ENCODE peak calls at places on chromosomes 5 and 9, in five cellular contexts. One of them, this sample, is unnamed.
A peak's percentile ranks its signal among the peaks of the same experiment; 100 is the strongest.

GRCh38 chr5:170913573-170913972 is 51.8 kb downstream of the RANBP17 start:
- DNase-seq in mesothelial cell of epicardium: no peak
- DNase-seq in omental fat pad: no peak
- DNase-seq in MCF 10A: no peak
- DNase-seq in tibial nerve: no peak
- DNase-seq in this sample: no peak

GRCh38 chr9:68999393-69000105 is 14.4 kb downstream of the PRKACG start:
- DNase-seq in tibial nerve: no peak
- DNase-seq in omental fat pad: no peak
- DNase-seq in MCF 10A: peak; percentile 77
- DNase-seq in mesothelial cell of epicardium: no peak
- DNase-seq in this sample: peak; percentile 37

GRCh38 chr5:56530031-56530430 is 285.3 kb upstream of the MAP3K1 start:
- DNase-seq in omental fat pad: no peak
- DNase-seq in mesothelial cell of epicardium: no peak
- DNase-seq in tibial nerve: no peak
- DNase-seq in MCF 10A: peak; percentile 54
- DNase-seq in this sample: no peak

GRCh38 chr9:71602652-71603051 is 165.7 kb downstream of the CEMIP2 start:
- DNase-seq in omental fat pad: no peak
- DNase-seq in tibial nerve: no peak
- DNase-seq in MCF 10A: no peak
- DNase-seq in mesothelial cell of epicardium: no peak
- DNase-seq in this sample: no peak

GRCh38 chr5:138662599-138662998 is 87.4 kb upstream of the HSPA9 start:
- DNase-seq in MCF 10A: peak; percentile 42
- DNase-seq in omental fat pad: no peak
- DNase-seq in mesothelial cell of epicardium: no peak
- DNase-seq in tibial nerve: no peak
- DNase-seq in this sample: no peak

GRCh38 chr9:79287881-79288280 is 283.9 kb upstream of the TLE4 start:
- DNase-seq in MCF 10A: no peak
- DNase-seq in omental fat pad: no peak
- DNase-seq in tibial nerve: no peak
- DNase-seq in mesothelial cell of epicardium: no peak
- DNase-seq in this sample: no peak

GRCh38 chr9:86946712-86947145 is 577 bp downstream of the GAS1 start:
- DNase-seq in mesothelial cell of epicardium: no peak
- DNase-seq in MCF 10A: peak; percentile 51
- DNase-seq in omental fat pad: no peak
- DNase-seq in tibial nerve: peak; percentile 21
- DNase-seq in this sample: no peak

GRCh38 chr9:129145841-129146292 is 32.2 kb downstream of the IER5L start:
- DNase-seq in MCF 10A: no peak
- DNase-seq in tibial nerve: no peak
- DNase-seq in mesothelial cell of epicardium: no peak
- DNase-seq in omental fat pad: no peak
- DNase-seq in this sample: no peak

GRCh38 chr5:168039485-168040005 is 251.9 kb upstream of the WWC1 start:
- DNase-seq in MCF 10A: no peak
- DNase-seq in omental fat pad: no peak
- DNase-seq in tibial nerve: no peak
- DNase-seq in mesothelial cell of epicardium: no peak
- DNase-seq in this sample: no peak

GRCh38 chr9:99366183-99366582 is 144.1 kb downstream of the SEC61B start:
- DNase-seq in mesothelial cell of epicardium: no peak
- DNase-seq in omental fat pad: no peak
- DNase-seq in MCF 10A: no peak
- DNase-seq in tibial nerve: no peak
- DNase-seq in this sample: no peak

GRCh38 chr5:37918420-37918819 is 78.6 kb upstream of the GDNF start:
- DNase-seq in tibial nerve: no peak
- DNase-seq in omental fat pad: no peak
- DNase-seq in MCF 10A: no peak
- DNase-seq in mesothelial cell of epicardium: no peak
- DNase-seq in this sample: no peak

GRCh38 chr5:92554447-92555085 is 1026.5 kb downstream of the NR2F1-AS1 start:
- DNase-seq in tibial nerve: no peak
- DNase-seq in mesothelial cell of epicardium: no peak
- DNase-seq in omental fat pad: no peak
- DNase-seq in MCF 10A: no peak
- DNase-seq in this sample: no peak

GRCh38 chr5:93717162-93717561 is 24.2 kb downstream of the POU5F2 start:
- DNase-seq in MCF 10A: peak; percentile 51
- DNase-seq in omental fat pad: no peak
- DNase-seq in mesothelial cell of epicardium: no peak
- DNase-seq in tibial nerve: no peak
- DNase-seq in this sample: no peak

GRCh38 chr9:114312513-114312875 is 10.4 kb upstream of the ORM1 start:
- DNase-seq in MCF 10A: no peak
- DNase-seq in tibial nerve: no peak
- DNase-seq in omental fat pad: no peak
- DNase-seq in mesothelial cell of epicardium: no peak
- DNase-seq in this sample: no peak

GRCh38 chr9:136013524-136014034 is 52.4 kb upstream of the UBAC1 start:
- DNase-seq in tibial nerve: no peak
- DNase-seq in mesothelial cell of epicardium: no peak
- DNase-seq in omental fat pad: no peak
- DNase-seq in MCF 10A: no peak
- DNase-seq in this sample: no peak

GRCh38 chr5:32707394-32707997 is 3.6 kb upstream of the NPR3 start:
- DNase-seq in mesothelial cell of epicardium: no peak
- DNase-seq in tibial nerve: no peak
- DNase-seq in omental fat pad: no peak
- DNase-seq in MCF 10A: peak; percentile 50
- DNase-seq in this sample: no peak
- TF ChIP-seq CTCF in mesothelial cell of epicardium: peak; percentile 71
- TF ChIP-seq CTCF in tibial nerve: peak; percentile 29
- TF ChIP-seq CTCF in omental fat pad: no peak
- TF ChIP-seq CTCF in MCF 10A: peak; percentile 53
- TF ChIP-seq CTCF in this sample: peak; percentile 65

DNA sequence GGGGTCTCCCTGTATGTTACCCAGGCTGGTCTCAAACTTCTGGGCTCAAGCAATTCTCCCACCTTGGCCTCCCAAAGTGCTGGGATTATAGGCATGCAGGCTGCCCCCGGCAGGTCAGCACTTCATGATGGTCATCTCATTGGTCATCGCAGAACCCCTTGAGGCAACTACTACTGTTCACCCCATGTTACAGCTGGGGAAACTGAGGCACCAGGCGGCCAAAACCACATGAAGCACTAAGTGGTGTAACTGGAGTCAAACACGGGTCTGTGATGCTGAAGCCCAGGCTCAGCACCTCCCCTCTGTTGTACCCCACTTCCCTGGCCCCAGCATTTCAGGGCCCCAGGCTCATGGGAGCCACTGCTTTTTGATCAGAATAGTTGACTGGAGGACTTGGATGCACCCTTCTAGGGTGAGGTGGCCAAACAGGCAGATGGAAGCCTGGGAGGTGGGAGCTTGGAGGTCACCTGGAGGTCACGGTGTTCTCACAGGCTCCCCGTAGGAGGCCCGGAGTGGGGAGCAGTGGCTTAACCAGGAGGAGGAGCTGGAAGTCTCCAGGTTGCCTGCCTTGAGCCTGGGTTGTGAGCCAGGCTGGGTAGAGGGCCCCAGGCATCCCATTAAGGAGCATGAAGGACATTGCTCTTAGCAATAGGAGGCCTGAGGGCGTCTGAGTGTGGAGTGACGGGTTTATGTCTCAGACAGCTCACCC is 57.3 kb upstream of the RPL26L1 start:
- DNase-seq in mesothelial cell of epicardium: no peak
- DNase-seq in tibial nerve: no peak
- DNase-seq in MCF 10A: peak; percentile 66
- DNase-seq in omental fat pad: no peak
- DNase-seq in this sample: no peak
- TF ChIP-seq CTCF in mesothelial cell of epicardium: no peak
- TF ChIP-seq CTCF in tibial nerve: no peak
- TF ChIP-seq CTCF in MCF 10A: no peak
- TF ChIP-seq CTCF in omental fat pad: no peak
- TF ChIP-seq CTCF in this sample: no peak

GRCh38 chr9:4370501-4370900 is 70.6 kb upstream of the GLIS3 start:
- DNase-seq in omental fat pad: no peak
- DNase-seq in mesothelial cell of epicardium: no peak
- DNase-seq in MCF 10A: no peak
- DNase-seq in tibial nerve: no peak
- DNase-seq in this sample: no peak

GRCh38 chr9:4371108-4371507 is 71.2 kb upstream of the GLIS3 start:
- DNase-seq in MCF 10A: peak; percentile 53
- DNase-seq in omental fat pad: no peak
- DNase-seq in tibial nerve: no peak
- DNase-seq in mesothelial cell of epicardium: no peak
- DNase-seq in this sample: no peak

GRCh38 chr9:4380406-4380805 is 80.5 kb upstream of the GLIS3 start:
- DNase-seq in omental fat pad: no peak
- DNase-seq in mesothelial cell of epicardium: no peak
- DNase-seq in tibial nerve: no peak
- DNase-seq in MCF 10A: no peak
- DNase-seq in this sample: no peak

DNA sequence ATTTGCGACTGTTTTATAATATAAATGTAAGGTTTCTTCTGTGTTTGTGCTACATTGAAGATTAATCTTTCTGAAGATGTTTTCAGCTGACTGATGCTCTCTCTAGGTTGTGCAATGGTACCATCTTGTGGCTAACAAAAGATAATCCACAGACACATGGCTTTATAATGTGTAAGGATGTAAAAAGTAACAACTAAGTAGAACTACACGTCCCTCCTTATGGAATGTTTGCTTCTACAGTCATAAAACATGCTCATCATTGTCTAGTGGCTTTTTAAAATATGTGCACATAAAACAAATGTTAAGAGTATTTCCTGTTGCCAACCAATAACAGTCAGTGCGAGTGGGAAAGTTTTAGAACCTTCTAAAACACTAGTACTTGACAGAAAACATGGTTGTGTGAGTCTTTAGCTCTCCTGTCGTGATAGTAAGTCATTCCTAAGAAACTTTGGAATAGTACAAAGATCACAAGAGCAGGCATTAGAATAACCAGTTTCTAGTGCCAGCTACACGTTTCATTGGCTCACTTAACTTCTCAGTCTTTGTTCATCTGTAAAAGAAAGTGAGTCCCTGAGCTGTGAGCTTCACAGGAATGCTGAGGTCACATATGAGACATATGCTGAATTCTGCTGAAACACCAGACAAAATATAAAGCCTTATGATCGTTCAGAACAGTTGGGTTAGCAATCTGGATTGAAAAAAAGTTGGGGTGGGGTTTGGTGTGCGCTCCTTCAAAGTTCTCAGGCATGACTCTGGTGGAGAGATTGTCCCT is 75.7 kb upstream of the GLIS3 start:
- DNase-seq in mesothelial cell of epicardium: no peak
- DNase-seq in tibial nerve: no peak
- DNase-seq in omental fat pad: no peak
- DNase-seq in MCF 10A: peak; percentile 50
- DNase-seq in this sample: no peak
- TF ChIP-seq CTCF in mesothelial cell of epicardium: no peak
- TF ChIP-seq CTCF in tibial nerve: peak; percentile 46
- TF ChIP-seq CTCF in omental fat pad: no peak
- TF ChIP-seq CTCF in MCF 10A: peak; percentile 54
- TF ChIP-seq CTCF in this sample: peak; percentile 46

GRCh38 chr5:80093796-80094195 is 58.6 kb downstream of the THBS4 start:
- DNase-seq in mesothelial cell of epicardium: no peak
- DNase-seq in omental fat pad: no peak
- DNase-seq in MCF 10A: no peak
- DNase-seq in tibial nerve: no peak
- DNase-seq in this sample: no peak
- TF ChIP-seq CTCF in mesothelial cell of epicardium: no peak
- TF ChIP-seq CTCF in omental fat pad: no peak
- TF ChIP-seq CTCF in MCF 10A: no peak
- TF ChIP-seq CTCF in tibial nerve: no peak
- TF ChIP-seq CTCF in this sample: no peak

GRCh38 chr9:5976668-5977397 is 38.6 kb downstream of the RANBP6 start:
- DNase-seq in mesothelial cell of epicardium: no peak
- DNase-seq in omental fat pad: no peak
- DNase-seq in tibial nerve: no peak
- DNase-seq in MCF 10A: peak; percentile 20
- DNase-seq in this sample: no peak
- TF ChIP-seq CTCF in mesothelial cell of epicardium: no peak
- TF ChIP-seq CTCF in omental fat pad: no peak
- TF ChIP-seq CTCF in tibial nerve: no peak
- TF ChIP-seq CTCF in MCF 10A: no peak
- TF ChIP-seq CTCF in this sample: no peak

GRCh38 chr9:130431536-130432303 is 13.0 kb upstream of the ASS1 start:
- DNase-seq in omental fat pad: no peak
- DNase-seq in mesothelial cell of epicardium: no peak
- DNase-seq in tibial nerve: no peak
- DNase-seq in MCF 10A: no peak
- DNase-seq in this sample: no peak

GRCh38 chr9:130432362-130432761 is 12.4 kb upstream of the ASS1 start:
- DNase-seq in MCF 10A: peak; percentile 35
- DNase-seq in omental fat pad: no peak
- DNase-seq in tibial nerve: no peak
- DNase-seq in mesothelial cell of epicardium: no peak
- DNase-seq in this sample: no peak

GRCh38 chr9:130433947-130434262 is 10.9 kb upstream of the ASS1 start:
- DNase-seq in mesothelial cell of epicardium: no peak
- DNase-seq in MCF 10A: no peak
- DNase-seq in omental fat pad: no peak
- DNase-seq in tibial nerve: no peak
- DNase-seq in this sample: no peak

GRCh38 chr9:130432796-130433167 is 12.0 kb upstream of the ASS1 start:
- DNase-seq in MCF 10A: no peak
- DNase-seq in tibial nerve: no peak
- DNase-seq in mesothelial cell of epicardium: no peak
- DNase-seq in omental fat pad: no peak
- DNase-seq in this sample: no peak

GRCh38 chr9:130433168-130433946 is 11.4 kb upstream of the ASS1 start:
- DNase-seq in tibial nerve: no peak
- DNase-seq in omental fat pad: no peak
- DNase-seq in MCF 10A: no peak
- DNase-seq in mesothelial cell of epicardium: peak; percentile 60
- DNase-seq in this sample: peak; percentile 89
- TF ChIP-seq CTCF in tibial nerve: peak; percentile 49
- TF ChIP-seq CTCF in omental fat pad: no peak
- TF ChIP-seq CTCF in MCF 10A: no peak
- TF ChIP-seq CTCF in mesothelial cell of epicardium: peak; percentile 86
- TF ChIP-seq CTCF in this sample: peak; percentile 0

DNA sequence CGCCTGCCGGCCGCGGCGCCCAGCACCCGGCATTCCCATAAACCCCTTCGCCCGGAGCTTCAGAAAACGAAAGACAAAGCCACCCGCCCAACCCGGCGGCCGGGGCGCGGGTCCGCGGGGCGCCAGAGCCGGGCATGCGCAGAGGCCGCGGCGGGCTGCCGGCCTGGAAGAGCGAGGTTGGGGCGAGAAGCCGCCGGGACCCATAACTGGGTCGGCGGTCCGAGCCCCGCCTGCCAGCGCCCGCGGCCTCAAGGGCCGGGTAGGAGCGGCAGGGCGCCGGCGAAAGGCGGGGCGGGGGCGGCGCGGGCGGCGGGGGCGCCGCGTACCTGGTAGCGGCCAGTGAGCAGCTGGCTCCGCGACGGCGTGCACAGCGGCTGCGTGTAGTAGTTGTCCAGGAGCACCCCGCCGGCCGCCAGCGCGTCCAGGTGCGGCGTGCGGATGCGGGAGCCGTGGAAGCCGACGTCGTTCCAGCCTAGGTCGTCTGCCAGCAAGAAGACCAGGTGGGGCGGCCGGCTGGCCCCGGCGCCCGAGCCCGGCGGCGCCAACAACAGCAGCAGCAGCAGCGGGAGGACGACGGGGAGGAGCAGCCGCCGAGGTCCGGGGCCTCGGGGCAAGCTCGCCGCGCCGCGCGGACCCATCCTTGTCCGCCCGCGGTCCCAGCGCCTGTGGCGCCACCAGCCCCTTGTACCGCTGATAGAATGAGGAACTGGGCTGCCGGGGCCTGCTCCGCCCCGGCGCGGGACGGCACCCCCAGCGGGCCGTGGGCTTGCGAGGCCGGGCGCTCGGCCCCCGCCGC is at the start of gene ARSB:
- DNase-seq in tibial nerve: peak; percentile 55
- DNase-seq in mesothelial cell of epicardium: peak; percentile 70
- DNase-seq in MCF 10A: peak; percentile 85
- DNase-seq in omental fat pad: peak; percentile 60
- DNase-seq in this sample: peak; percentile 76
- TF ChIP-seq CTCF in tibial nerve: peak; percentile 50
- TF ChIP-seq CTCF in mesothelial cell of epicardium: no peak
- TF ChIP-seq CTCF in MCF 10A: peak; percentile 25
- TF ChIP-seq CTCF in omental fat pad: no peak
- TF ChIP-seq CTCF in this sample: no peak